ENCODE peak calls at places on chromosomes 12 and 14, in nine cellular contexts. Z, J, H, O, R, N, F, Q and V are unnamed samples.

GRCh38 chr14:41668346-41668745 is 61.7 kb downstream of the LRFN5 start:
- DNase-seq in Z (no peak), J (no peak), H (no peak), O (no peak), R (no peak), N (no peak), F (no peak), Q (no peak), V (no peak)

GRCh38 chr12:90304231-90304630 is 595.6 kb upstream of the ATP2B1 start:
- DNase-seq in Z (no peak), J (no peak), H (no peak), O (no peak), R (peak), N (no peak), F (no peak), Q (no peak), V (no peak)

GRCh38 chr12:123077298-123078113 is 73.4 kb downstream of the PITPNM2 start:
- DNase-seq in Z (no peak), J (no peak), H (no peak), O (no peak), R (no peak), N (no peak), F (no peak), Q (no peak), V (no peak)

GRCh38 chr14:35944847-35945246 is 118.7 kb downstream of the BRMS1L start:
- DNase-seq in Z (no peak), J (no peak), H (peak), O (no peak), R (peak), N (no peak), F (peak), Q (peak), V (no peak)

GRCh38 chr14:74962493-74962892 is 7.1 kb upstream of the PGF start:
- DNase-seq in Z (no peak), J (no peak), H (no peak), O (no peak), R (no peak), N (peak), F (no peak), Q (no peak), V (no peak)

GRCh38 chr12:113697646-113698504 is 226.2 kb upstream of the LHX5 start:
- DNase-seq in Z (no peak), J (no peak), H (no peak), O (no peak), R (no peak), N (no peak), F (no peak), Q (no peak), V (no peak)

GRCh38 chr14:90870950-90871604 is 54.8 kb upstream of the TTC7B start:
- DNase-seq in Z (no peak), J (peak), H (no peak), O (no peak), R (no peak), N (no peak), F (no peak), Q (peak), V (no peak)

GRCh38 chr12:18158774-18159557 is 69.0 kb upstream of the RERGL start:
- DNase-seq in Z (no peak), J (peak), H (peak), O (no peak), R (peak), N (no peak), F (no peak), Q (peak), V (no peak)

GRCh38 chr14:92735344-92735743 is 13.1 kb downstream of the LGMN start:
- DNase-seq in Z (no peak), J (no peak), H (no peak), O (no peak), R (peak), N (no peak), F (no peak), Q (no peak), V (no peak)

GRCh38 chr12:55955800-55956508 is 9.9 kb downstream of the PMEL start:
- DNase-seq in Z (no peak), J (peak), H (peak), O (no peak), R (peak), N (no peak), F (peak), Q (peak), V (no peak)

GRCh38 chr14:82537831-82538230 is 1004.2 kb upstream of the SEL1L start:
- DNase-seq in Z (no peak), J (no peak), H (no peak), O (no peak), R (no peak), N (no peak), F (no peak), Q (no peak), V (no peak)

GRCh38 chr14:102490456-102490855 is 19.1 kb downstream of the ANKRD9 start:
- DNase-seq in Z (no peak), J (no peak), H (no peak), O (no peak), R (no peak), N (peak), F (peak), Q (no peak), V (no peak)

GRCh38 chr14:95047754-95048153 is 109.6 kb downstream of the DICER1 start:
- DNase-seq in Z (no peak), J (no peak), H (no peak), O (no peak), R (no peak), N (no peak), F (no peak), Q (no peak), V (no peak)

GRCh38 chr14:91173221-91173670 is 59.4 kb downstream of the DGLUCY start:
- DNase-seq in Z (peak), J (peak), H (peak), O (no peak), R (peak), N (peak), F (peak), Q (peak), V (peak)

GRCh38 chr14:85415015-85415712 is 114.8 kb upstream of the FLRT2 start:
- DNase-seq in Z (no peak), J (peak), H (peak), O (peak), R (peak), N (no peak), F (no peak), Q (peak), V (peak)

GRCh38 chr12:105522166-105522825 is 191.8 kb downstream of the C12orf75 start:
- DNase-seq in Z (no peak), J (peak), H (no peak), O (peak), R (peak), N (no peak), F (no peak), Q (no peak), V (no peak)

GRCh38 chr12:6229224-6229748 is 29.1 kb downstream of the CD9 start:
- DNase-seq in Z (no peak), J (no peak), H (peak), O (no peak), R (peak), N (no peak), F (peak), Q (peak), V (no peak)

GRCh38 chr14:102043251-102044025 is 43.4 kb downstream of the HSP90AA1 start:
- DNase-seq in Z (no peak), J (no peak), H (no peak), O (no peak), R (no peak), N (no peak), F (no peak), Q (no peak), V (no peak)

DNA sequence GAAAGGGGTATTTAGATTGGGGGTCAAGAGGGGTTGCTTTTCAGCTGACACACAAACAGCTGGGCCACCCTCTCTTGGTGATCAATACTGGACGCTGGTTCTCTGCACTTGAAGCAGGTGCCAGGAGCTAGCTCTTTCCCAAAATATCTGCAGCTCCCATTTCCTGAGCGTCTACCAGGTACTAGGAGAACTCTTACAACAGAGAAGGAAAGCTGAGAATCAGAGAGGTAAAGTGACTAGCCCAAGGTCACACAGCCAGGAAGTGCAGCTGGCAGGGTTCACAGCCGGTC is 1.2 kb downstream of the TESC start:
- DNase-seq in Z (no peak), J (no peak), H (no peak), O (no peak), R (no peak), N (no peak), F (no peak), Q (no peak), V (no peak)
- H3K4me3 ChIP-seq in Z (peak), J (no peak), H (peak), O (no peak), R (no peak), N (no peak), F (no peak), Q (no peak), V (no peak)

GRCh38 chr14:99273025-99273723 is 1.2 kb upstream of the BCL11B start:
- DNase-seq in Z (no peak), J (no peak), H (peak), O (no peak), R (no peak), N (no peak), F (peak), Q (peak), V (no peak)
- H3K4me3 ChIP-seq in Z (no peak), J (no peak), H (peak), O (no peak), R (peak), N (no peak), F (no peak), Q (peak), V (peak)

GRCh38 chr12:57456737-57457490 is 1.8 kb downstream of the INHBE start:
- DNase-seq in Z (no peak), J (no peak), H (no peak), O (no peak), R (no peak), N (no peak), F (no peak), Q (peak), V (no peak)

GRCh38 chr12:57454213-57454565 is 918 bp upstream of the INHBE start:
- DNase-seq in Z (no peak), J (no peak), H (no peak), O (no peak), R (no peak), N (no peak), F (no peak), Q (no peak), V (no peak)

GRCh38 chr12:57455374-57456144 is 452 bp downstream of the INHBE start:
- DNase-seq in Z (no peak), J (no peak), H (no peak), O (no peak), R (no peak), N (peak), F (no peak), Q (no peak), V (no peak)

GRCh38 chr12:57454566-57455373 is at the start of gene INHBE:
- DNase-seq in Z (no peak), J (peak), H (no peak), O (peak), R (no peak), N (peak), F (no peak), Q (no peak), V (peak)

GRCh38 chr12:57456145-57456700 is 1.1 kb downstream of the INHBE start:
- DNase-seq in Z (no peak), J (peak), H (peak), O (no peak), R (peak), N (peak), F (no peak), Q (peak), V (no peak)
- H3K4me3 ChIP-seq in Z (no peak), J (no peak), H (no peak), O (peak), R (no peak), N (no peak), F (no peak), Q (no peak), V (peak)

GRCh38 chr12:109741970-109742372 is 28.3 kb downstream of the FAM222A start:
- DNase-seq in Z (peak), J (no peak), H (peak), O (no peak), R (no peak), N (peak), F (peak), Q (no peak), V (no peak)
- H3K4me3 ChIP-seq in Z (no peak), J (no peak), H (no peak), O (no peak), R (no peak), N (no peak), F (no peak), Q (no peak), V (no peak)

DNA sequence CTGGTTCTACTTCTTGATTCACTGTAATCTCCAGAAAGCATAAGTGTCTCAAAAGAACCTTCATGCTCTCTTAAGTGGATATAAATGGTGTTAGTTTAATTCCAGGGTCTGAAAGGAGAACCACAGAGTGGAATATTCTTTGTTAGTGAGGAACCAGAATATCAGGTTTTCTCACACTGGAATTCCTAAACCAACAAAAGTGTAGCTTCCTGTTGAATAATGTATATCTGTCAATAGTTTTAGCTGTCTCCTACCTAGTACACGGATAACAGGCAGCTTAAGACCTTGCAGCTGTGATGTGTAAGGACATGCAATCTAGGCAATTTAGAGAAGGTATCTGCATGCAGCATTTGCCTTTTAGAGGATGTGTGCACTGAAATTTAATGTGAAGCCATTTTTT is 24.0 kb downstream of the LRIG3 start:
- DNase-seq in Z (no peak), J (no peak), H (no peak), O (no peak), R (no peak), N (no peak), F (no peak), Q (no peak), V (no peak)
- H3K4me3 ChIP-seq in Z (no peak), J (no peak), H (no peak), O (no peak), R (no peak), N (no peak), F (no peak), Q (no peak), V (no peak)